ENCODE peak calls at places on chromosomes 11 and 22, in nine cellular contexts. One of them, this sample, is unnamed.

GRCh38 chr22:17672417-17672991 is 33.9 kb downstream of the BCL2L13 start:
- DNase-seq in RWPE1: no peak
- DNase-seq in effector CD4-positive, alpha-beta T cell: no peak
- DNase-seq in AG09319: peak; percentile 60
- DNase-seq in nucleus accumbens: no peak
- DNase-seq in stimulated activated CD4-positive, alpha-beta T cell treated with anti-CD3 and anti-CD28 coated beads, Interleukin-12 subunit alpha, Interleukin-12 subunit beta, amount 100 ng/mL, for 48 hours: no peak
- DNase-seq in CD8-positive, alpha-beta T cell: no peak
- DNase-seq in PC-3: peak; percentile 2
- DNase-seq in activated T-cell treated with anti-CD3 and anti-CD28 coated beads, Interleukin-2, amount 50 U/mL, for 4 hours: no peak
- DNase-seq in this sample: no peak

GRCh38 chr11:12174145-12175143 is 64.1 kb downstream of the MICAL2 start:
- DNase-seq in activated T-cell treated with anti-CD3 and anti-CD28 coated beads, Interleukin-2, amount 50 U/mL, for 4 hours: no peak
- DNase-seq in effector CD4-positive, alpha-beta T cell: no peak
- DNase-seq in RWPE1: no peak
- DNase-seq in PC-3: peak; percentile 66
- DNase-seq in AG09319: no peak
- DNase-seq in nucleus accumbens: no peak
- DNase-seq in CD8-positive, alpha-beta T cell: no peak
- DNase-seq in stimulated activated CD4-positive, alpha-beta T cell treated with anti-CD3 and anti-CD28 coated beads, Interleukin-12 subunit alpha, Interleukin-12 subunit beta, amount 100 ng/mL, for 48 hours: no peak
- DNase-seq in this sample: no peak

GRCh38 chr11:3094223-3094824 is 37.1 kb upstream of the CARS1 start:
- DNase-seq in nucleus accumbens: no peak
- DNase-seq in stimulated activated CD4-positive, alpha-beta T cell treated with anti-CD3 and anti-CD28 coated beads, Interleukin-12 subunit alpha, Interleukin-12 subunit beta, amount 100 ng/mL, for 48 hours: no peak
- DNase-seq in PC-3: no peak
- DNase-seq in AG09319: no peak
- DNase-seq in activated T-cell treated with anti-CD3 and anti-CD28 coated beads, Interleukin-2, amount 50 U/mL, for 4 hours: no peak
- DNase-seq in effector CD4-positive, alpha-beta T cell: no peak
- DNase-seq in CD8-positive, alpha-beta T cell: no peak
- DNase-seq in RWPE1: no peak
- DNase-seq in this sample: no peak

GRCh38 chr11:86580535-86580934 is 91.9 kb downstream of the ME3 start:
- DNase-seq in RWPE1: no peak
- DNase-seq in nucleus accumbens: no peak
- DNase-seq in CD8-positive, alpha-beta T cell: no peak
- DNase-seq in stimulated activated CD4-positive, alpha-beta T cell treated with anti-CD3 and anti-CD28 coated beads, Interleukin-12 subunit alpha, Interleukin-12 subunit beta, amount 100 ng/mL, for 48 hours: no peak
- DNase-seq in effector CD4-positive, alpha-beta T cell: no peak
- DNase-seq in activated T-cell treated with anti-CD3 and anti-CD28 coated beads, Interleukin-2, amount 50 U/mL, for 4 hours: no peak
- DNase-seq in PC-3: no peak
- DNase-seq in AG09319: no peak
- DNase-seq in this sample: no peak

GRCh38 chr22:24554316-24555159 is at the start of gene GUCD1:
- DNase-seq in activated T-cell treated with anti-CD3 and anti-CD28 coated beads, Interleukin-2, amount 50 U/mL, for 4 hours: peak; percentile 16
- DNase-seq in AG09319: no peak
- DNase-seq in RWPE1: peak; percentile 21
- DNase-seq in CD8-positive, alpha-beta T cell: peak; percentile 11
- DNase-seq in effector CD4-positive, alpha-beta T cell: no peak
- DNase-seq in nucleus accumbens: no peak
- DNase-seq in PC-3: peak; percentile 18
- DNase-seq in stimulated activated CD4-positive, alpha-beta T cell treated with anti-CD3 and anti-CD28 coated beads, Interleukin-12 subunit alpha, Interleukin-12 subunit beta, amount 100 ng/mL, for 48 hours: peak; percentile 14
- DNase-seq in this sample: no peak

GRCh38 chr11:104618949-104619348 is 279.3 kb downstream of the CASP12 start:
- DNase-seq in CD8-positive, alpha-beta T cell: no peak
- DNase-seq in PC-3: no peak
- DNase-seq in stimulated activated CD4-positive, alpha-beta T cell treated with anti-CD3 and anti-CD28 coated beads, Interleukin-12 subunit alpha, Interleukin-12 subunit beta, amount 100 ng/mL, for 48 hours: no peak
- DNase-seq in nucleus accumbens: peak; percentile 5
- DNase-seq in RWPE1: no peak
- DNase-seq in effector CD4-positive, alpha-beta T cell: no peak
- DNase-seq in activated T-cell treated with anti-CD3 and anti-CD28 coated beads, Interleukin-2, amount 50 U/mL, for 4 hours: no peak
- DNase-seq in AG09319: no peak
- DNase-seq in this sample: no peak

GRCh38 chr11:96388891-96389603 is 665 bp downstream of the CCDC82 start:
- DNase-seq in effector CD4-positive, alpha-beta T cell: no peak
- DNase-seq in nucleus accumbens: peak; percentile 60
- DNase-seq in activated T-cell treated with anti-CD3 and anti-CD28 coated beads, Interleukin-2, amount 50 U/mL, for 4 hours: no peak
- DNase-seq in CD8-positive, alpha-beta T cell: no peak
- DNase-seq in stimulated activated CD4-positive, alpha-beta T cell treated with anti-CD3 and anti-CD28 coated beads, Interleukin-12 subunit alpha, Interleukin-12 subunit beta, amount 100 ng/mL, for 48 hours: no peak
- DNase-seq in PC-3: no peak
- DNase-seq in RWPE1: peak; percentile 44
- DNase-seq in AG09319: no peak
- DNase-seq in this sample: no peak

GRCh38 chr11:65428578-65429068 is 6.0 kb downstream of the NEAT1 start:
- DNase-seq in effector CD4-positive, alpha-beta T cell: no peak
- DNase-seq in AG09319: no peak
- DNase-seq in stimulated activated CD4-positive, alpha-beta T cell treated with anti-CD3 and anti-CD28 coated beads, Interleukin-12 subunit alpha, Interleukin-12 subunit beta, amount 100 ng/mL, for 48 hours: no peak
- DNase-seq in nucleus accumbens: no peak
- DNase-seq in activated T-cell treated with anti-CD3 and anti-CD28 coated beads, Interleukin-2, amount 50 U/mL, for 4 hours: no peak
- DNase-seq in CD8-positive, alpha-beta T cell: no peak
- DNase-seq in PC-3: no peak
- DNase-seq in RWPE1: no peak
- DNase-seq in this sample: no peak

GRCh38 chr11:17714356-17714854 is 5.0 kb upstream of the MYOD1 start:
- DNase-seq in PC-3: no peak
- DNase-seq in effector CD4-positive, alpha-beta T cell: no peak
- DNase-seq in activated T-cell treated with anti-CD3 and anti-CD28 coated beads, Interleukin-2, amount 50 U/mL, for 4 hours: no peak
- DNase-seq in CD8-positive, alpha-beta T cell: no peak
- DNase-seq in AG09319: no peak
- DNase-seq in RWPE1: no peak
- DNase-seq in stimulated activated CD4-positive, alpha-beta T cell treated with anti-CD3 and anti-CD28 coated beads, Interleukin-12 subunit alpha, Interleukin-12 subunit beta, amount 100 ng/mL, for 48 hours: no peak
- DNase-seq in nucleus accumbens: no peak
- DNase-seq in this sample: no peak

GRCh38 chr11:96211433-96211832 is 131.6 kb downstream of the MAML2 start:
- DNase-seq in PC-3: no peak
- DNase-seq in RWPE1: no peak
- DNase-seq in AG09319: no peak
- DNase-seq in CD8-positive, alpha-beta T cell: no peak
- DNase-seq in activated T-cell treated with anti-CD3 and anti-CD28 coated beads, Interleukin-2, amount 50 U/mL, for 4 hours: peak; percentile 21
- DNase-seq in effector CD4-positive, alpha-beta T cell: no peak
- DNase-seq in stimulated activated CD4-positive, alpha-beta T cell treated with anti-CD3 and anti-CD28 coated beads, Interleukin-12 subunit alpha, Interleukin-12 subunit beta, amount 100 ng/mL, for 48 hours: no peak
- DNase-seq in nucleus accumbens: no peak
- DNase-seq in this sample: no peak

GRCh38 chr11:72598901-72599300 is 75.3 kb downstream of the PDE2A start:
- DNase-seq in PC-3: peak; percentile 33
- DNase-seq in AG09319: no peak
- DNase-seq in stimulated activated CD4-positive, alpha-beta T cell treated with anti-CD3 and anti-CD28 coated beads, Interleukin-12 subunit alpha, Interleukin-12 subunit beta, amount 100 ng/mL, for 48 hours: no peak
- DNase-seq in nucleus accumbens: peak; percentile 38
- DNase-seq in activated T-cell treated with anti-CD3 and anti-CD28 coated beads, Interleukin-2, amount 50 U/mL, for 4 hours: no peak
- DNase-seq in CD8-positive, alpha-beta T cell: no peak
- DNase-seq in effector CD4-positive, alpha-beta T cell: no peak
- DNase-seq in RWPE1: no peak
- DNase-seq in this sample: no peak

GRCh38 chr11:7977251-7977917 is 9.8 kb upstream of the EIF3F start:
- DNase-seq in AG09319: peak; percentile 76
- DNase-seq in stimulated activated CD4-positive, alpha-beta T cell treated with anti-CD3 and anti-CD28 coated beads, Interleukin-12 subunit alpha, Interleukin-12 subunit beta, amount 100 ng/mL, for 48 hours: no peak
- DNase-seq in nucleus accumbens: no peak
- DNase-seq in CD8-positive, alpha-beta T cell: no peak
- DNase-seq in activated T-cell treated with anti-CD3 and anti-CD28 coated beads, Interleukin-2, amount 50 U/mL, for 4 hours: no peak
- DNase-seq in PC-3: peak; percentile 79
- DNase-seq in RWPE1: no peak
- DNase-seq in effector CD4-positive, alpha-beta T cell: no peak
- DNase-seq in this sample: no peak

GRCh38 chr22:38955926-38956325 is 1.5 kb upstream of the APOBEC3A start:
- DNase-seq in PC-3: no peak
- DNase-seq in CD8-positive, alpha-beta T cell: no peak
- DNase-seq in nucleus accumbens: no peak
- DNase-seq in stimulated activated CD4-positive, alpha-beta T cell treated with anti-CD3 and anti-CD28 coated beads, Interleukin-12 subunit alpha, Interleukin-12 subunit beta, amount 100 ng/mL, for 48 hours: no peak
- DNase-seq in AG09319: no peak
- DNase-seq in activated T-cell treated with anti-CD3 and anti-CD28 coated beads, Interleukin-2, amount 50 U/mL, for 4 hours: no peak
- DNase-seq in effector CD4-positive, alpha-beta T cell: no peak
- DNase-seq in RWPE1: no peak
- DNase-seq in this sample: no peak

GRCh38 chr11:128669491-128669890 is 24.4 kb upstream of the FLI1 start:
- DNase-seq in RWPE1: no peak
- DNase-seq in stimulated activated CD4-positive, alpha-beta T cell treated with anti-CD3 and anti-CD28 coated beads, Interleukin-12 subunit alpha, Interleukin-12 subunit beta, amount 100 ng/mL, for 48 hours: no peak
- DNase-seq in CD8-positive, alpha-beta T cell: no peak
- DNase-seq in effector CD4-positive, alpha-beta T cell: no peak
- DNase-seq in AG09319: no peak
- DNase-seq in activated T-cell treated with anti-CD3 and anti-CD28 coated beads, Interleukin-2, amount 50 U/mL, for 4 hours: no peak
- DNase-seq in PC-3: peak; percentile 61
- DNase-seq in nucleus accumbens: no peak
- DNase-seq in this sample: no peak

GRCh38 chr11:120182790-120183491 is 27.9 kb upstream of the OAF start:
- DNase-seq in AG09319: no peak
- DNase-seq in effector CD4-positive, alpha-beta T cell: no peak
- DNase-seq in stimulated activated CD4-positive, alpha-beta T cell treated with anti-CD3 and anti-CD28 coated beads, Interleukin-12 subunit alpha, Interleukin-12 subunit beta, amount 100 ng/mL, for 48 hours: no peak
- DNase-seq in RWPE1: peak; percentile 31
- DNase-seq in CD8-positive, alpha-beta T cell: no peak
- DNase-seq in activated T-cell treated with anti-CD3 and anti-CD28 coated beads, Interleukin-2, amount 50 U/mL, for 4 hours: no peak
- DNase-seq in nucleus accumbens: peak; percentile 40
- DNase-seq in PC-3: peak; percentile 47
- DNase-seq in this sample: no peak

GRCh38 chr11:86579406-86579731 is 93.0 kb downstream of the ME3 start:
- DNase-seq in RWPE1: no peak
- DNase-seq in CD8-positive, alpha-beta T cell: no peak
- DNase-seq in stimulated activated CD4-positive, alpha-beta T cell treated with anti-CD3 and anti-CD28 coated beads, Interleukin-12 subunit alpha, Interleukin-12 subunit beta, amount 100 ng/mL, for 48 hours: no peak
- DNase-seq in activated T-cell treated with anti-CD3 and anti-CD28 coated beads, Interleukin-2, amount 50 U/mL, for 4 hours: no peak
- DNase-seq in AG09319: no peak
- DNase-seq in effector CD4-positive, alpha-beta T cell: no peak
- DNase-seq in PC-3: no peak
- DNase-seq in nucleus accumbens: no peak
- DNase-seq in this sample: no peak

GRCh38 chr22:30043181-30043580 is 37.1 kb upstream of the HORMAD2 start:
- DNase-seq in CD8-positive, alpha-beta T cell: no peak
- DNase-seq in effector CD4-positive, alpha-beta T cell: no peak
- DNase-seq in activated T-cell treated with anti-CD3 and anti-CD28 coated beads, Interleukin-2, amount 50 U/mL, for 4 hours: no peak
- DNase-seq in AG09319: no peak
- DNase-seq in PC-3: no peak
- DNase-seq in RWPE1: no peak
- DNase-seq in nucleus accumbens: no peak
- DNase-seq in stimulated activated CD4-positive, alpha-beta T cell treated with anti-CD3 and anti-CD28 coated beads, Interleukin-12 subunit alpha, Interleukin-12 subunit beta, amount 100 ng/mL, for 48 hours: no peak
- DNase-seq in this sample: no peak

GRCh38 chr11:1523779-1524178 is 37.2 kb upstream of the MOB2 start:
- DNase-seq in stimulated activated CD4-positive, alpha-beta T cell treated with anti-CD3 and anti-CD28 coated beads, Interleukin-12 subunit alpha, Interleukin-12 subunit beta, amount 100 ng/mL, for 48 hours: no peak
- DNase-seq in effector CD4-positive, alpha-beta T cell: no peak
- DNase-seq in activated T-cell treated with anti-CD3 and anti-CD28 coated beads, Interleukin-2, amount 50 U/mL, for 4 hours: no peak
- DNase-seq in PC-3: no peak
- DNase-seq in CD8-positive, alpha-beta T cell: no peak
- DNase-seq in AG09319: no peak
- DNase-seq in nucleus accumbens: no peak
- DNase-seq in RWPE1: no peak
- DNase-seq in this sample: no peak

GRCh38 chr11:118641463-118642019 is 34.1 kb downstream of the PHLDB1 start:
- DNase-seq in PC-3: peak; percentile 57
- DNase-seq in AG09319: no peak
- DNase-seq in stimulated activated CD4-positive, alpha-beta T cell treated with anti-CD3 and anti-CD28 coated beads, Interleukin-12 subunit alpha, Interleukin-12 subunit beta, amount 100 ng/mL, for 48 hours: no peak
- DNase-seq in RWPE1: no peak
- DNase-seq in nucleus accumbens: no peak
- DNase-seq in activated T-cell treated with anti-CD3 and anti-CD28 coated beads, Interleukin-2, amount 50 U/mL, for 4 hours: no peak
- DNase-seq in effector CD4-positive, alpha-beta T cell: no peak
- DNase-seq in CD8-positive, alpha-beta T cell: no peak
- DNase-seq in this sample: no peak

GRCh38 chr11:70107756-70108155 is 29.6 kb downstream of the ANO1 start:
- DNase-seq in stimulated activated CD4-positive, alpha-beta T cell treated with anti-CD3 and anti-CD28 coated beads, Interleukin-12 subunit alpha, Interleukin-12 subunit beta, amount 100 ng/mL, for 48 hours: no peak
- DNase-seq in nucleus accumbens: no peak
- DNase-seq in AG09319: no peak
- DNase-seq in effector CD4-positive, alpha-beta T cell: no peak
- DNase-seq in activated T-cell treated with anti-CD3 and anti-CD28 coated beads, Interleukin-2, amount 50 U/mL, for 4 hours: no peak
- DNase-seq in RWPE1: no peak
- DNase-seq in PC-3: no peak
- DNase-seq in CD8-positive, alpha-beta T cell: no peak
- DNase-seq in this sample: no peak

GRCh38 chr11:28674432-28675076 is 566.4 kb downstream of the METTL15 start:
- DNase-seq in activated T-cell treated with anti-CD3 and anti-CD28 coated beads, Interleukin-2, amount 50 U/mL, for 4 hours: no peak
- DNase-seq in nucleus accumbens: no peak
- DNase-seq in effector CD4-positive, alpha-beta T cell: no peak
- DNase-seq in PC-3: peak; percentile 45
- DNase-seq in AG09319: peak; percentile 98
- DNase-seq in stimulated activated CD4-positive, alpha-beta T cell treated with anti-CD3 and anti-CD28 coated beads, Interleukin-12 subunit alpha, Interleukin-12 subunit beta, amount 100 ng/mL, for 48 hours: no peak
- DNase-seq in RWPE1: no peak
- DNase-seq in CD8-positive, alpha-beta T cell: no peak
- DNase-seq in this sample: no peak

GRCh38 chr11:45859661-45860140 is 12.4 kb downstream of the CRY2 start:
- DNase-seq in AG09319: peak; percentile 99
- DNase-seq in nucleus accumbens: peak; percentile 91
- DNase-seq in CD8-positive, alpha-beta T cell: no peak
- DNase-seq in PC-3: no peak
- DNase-seq in activated T-cell treated with anti-CD3 and anti-CD28 coated beads, Interleukin-2, amount 50 U/mL, for 4 hours: no peak
- DNase-seq in RWPE1: peak; percentile 83
- DNase-seq in stimulated activated CD4-positive, alpha-beta T cell treated with anti-CD3 and anti-CD28 coated beads, Interleukin-12 subunit alpha, Interleukin-12 subunit beta, amount 100 ng/mL, for 48 hours: no peak
- DNase-seq in effector CD4-positive, alpha-beta T cell: no peak
- DNase-seq in this sample: no peak

GRCh38 chr11:2524446-2525165 is 79.8 kb downstream of the KCNQ1 start:
- DNase-seq in CD8-positive, alpha-beta T cell: no peak
- DNase-seq in AG09319: no peak
- DNase-seq in PC-3: no peak
- DNase-seq in nucleus accumbens: no peak
- DNase-seq in stimulated activated CD4-positive, alpha-beta T cell treated with anti-CD3 and anti-CD28 coated beads, Interleukin-12 subunit alpha, Interleukin-12 subunit beta, amount 100 ng/mL, for 48 hours: no peak
- DNase-seq in RWPE1: no peak
- DNase-seq in activated T-cell treated with anti-CD3 and anti-CD28 coated beads, Interleukin-2, amount 50 U/mL, for 4 hours: peak; percentile 1
- DNase-seq in effector CD4-positive, alpha-beta T cell: no peak
- DNase-seq in this sample: peak; percentile 6

GRCh38 chr11:27161071-27161470 is 120.5 kb downstream of the BBOX1 start:
- DNase-seq in PC-3: peak; percentile 6
- DNase-seq in activated T-cell treated with anti-CD3 and anti-CD28 coated beads, Interleukin-2, amount 50 U/mL, for 4 hours: no peak
- DNase-seq in effector CD4-positive, alpha-beta T cell: no peak
- DNase-seq in RWPE1: no peak
- DNase-seq in stimulated activated CD4-positive, alpha-beta T cell treated with anti-CD3 and anti-CD28 coated beads, Interleukin-12 subunit alpha, Interleukin-12 subunit beta, amount 100 ng/mL, for 48 hours: no peak
- DNase-seq in CD8-positive, alpha-beta T cell: no peak
- DNase-seq in nucleus accumbens: no peak
- DNase-seq in AG09319: no peak
- DNase-seq in this sample: no peak

GRCh38 chr22:32499666-32500065 is 25.1 kb downstream of the FBXO7 start:
- DNase-seq in AG09319: peak; percentile 4
- DNase-seq in effector CD4-positive, alpha-beta T cell: no peak
- DNase-seq in PC-3: no peak
- DNase-seq in nucleus accumbens: no peak
- DNase-seq in stimulated activated CD4-positive, alpha-beta T cell treated with anti-CD3 and anti-CD28 coated beads, Interleukin-12 subunit alpha, Interleukin-12 subunit beta, amount 100 ng/mL, for 48 hours: no peak
- DNase-seq in CD8-positive, alpha-beta T cell: no peak
- DNase-seq in RWPE1: no peak
- DNase-seq in activated T-cell treated with anti-CD3 and anti-CD28 coated beads, Interleukin-2, amount 50 U/mL, for 4 hours: no peak
- DNase-seq in this sample: no peak

GRCh38 chr11:59891781-59892181 is 13.2 kb downstream of the OOSP3 start:
- DNase-seq in nucleus accumbens: no peak
- DNase-seq in activated T-cell treated with anti-CD3 and anti-CD28 coated beads, Interleukin-2, amount 50 U/mL, for 4 hours: no peak
- DNase-seq in CD8-positive, alpha-beta T cell: no peak
- DNase-seq in RWPE1: no peak
- DNase-seq in AG09319: no peak
- DNase-seq in stimulated activated CD4-positive, alpha-beta T cell treated with anti-CD3 and anti-CD28 coated beads, Interleukin-12 subunit alpha, Interleukin-12 subunit beta, amount 100 ng/mL, for 48 hours: no peak
- DNase-seq in PC-3: no peak
- DNase-seq in effector CD4-positive, alpha-beta T cell: no peak
- DNase-seq in this sample: no peak

GRCh38 chr22:38564669-38565068 is 5.3 kb downstream of the DMC1 start:
- DNase-seq in effector CD4-positive, alpha-beta T cell: no peak
- DNase-seq in nucleus accumbens: no peak
- DNase-seq in stimulated activated CD4-positive, alpha-beta T cell treated with anti-CD3 and anti-CD28 coated beads, Interleukin-12 subunit alpha, Interleukin-12 subunit beta, amount 100 ng/mL, for 48 hours: no peak
- DNase-seq in AG09319: no peak
- DNase-seq in activated T-cell treated with anti-CD3 and anti-CD28 coated beads, Interleukin-2, amount 50 U/mL, for 4 hours: no peak
- DNase-seq in RWPE1: no peak
- DNase-seq in CD8-positive, alpha-beta T cell: no peak
- DNase-seq in PC-3: no peak
- DNase-seq in this sample: no peak

GRCh38 chr11:103803062-103803461 is 233.4 kb upstream of the DDI1 start:
- DNase-seq in RWPE1: no peak
- DNase-seq in CD8-positive, alpha-beta T cell: no peak
- DNase-seq in nucleus accumbens: no peak
- DNase-seq in stimulated activated CD4-positive, alpha-beta T cell treated with anti-CD3 and anti-CD28 coated beads, Interleukin-12 subunit alpha, Interleukin-12 subunit beta, amount 100 ng/mL, for 48 hours: no peak
- DNase-seq in activated T-cell treated with anti-CD3 and anti-CD28 coated beads, Interleukin-2, amount 50 U/mL, for 4 hours: no peak
- DNase-seq in AG09319: no peak
- DNase-seq in effector CD4-positive, alpha-beta T cell: no peak
- DNase-seq in PC-3: no peak
- DNase-seq in this sample: no peak

GRCh38 chr22:30922151-30922611 is 46.4 kb downstream of the MORC2 start:
- DNase-seq in effector CD4-positive, alpha-beta T cell: peak; percentile 61
- DNase-seq in nucleus accumbens: peak; percentile 16
- DNase-seq in CD8-positive, alpha-beta T cell: peak; percentile 86
- DNase-seq in PC-3: no peak
- DNase-seq in AG09319: no peak
- DNase-seq in RWPE1: no peak
- DNase-seq in activated T-cell treated with anti-CD3 and anti-CD28 coated beads, Interleukin-2, amount 50 U/mL, for 4 hours: peak; percentile 76
- DNase-seq in stimulated activated CD4-positive, alpha-beta T cell treated with anti-CD3 and anti-CD28 coated beads, Interleukin-12 subunit alpha, Interleukin-12 subunit beta, amount 100 ng/mL, for 48 hours: peak; percentile 62
- DNase-seq in this sample: peak; percentile 71

GRCh38 chr11:70466596-70466995 is 68.3 kb downstream of the CTTN start:
- DNase-seq in stimulated activated CD4-positive, alpha-beta T cell treated with anti-CD3 and anti-CD28 coated beads, Interleukin-12 subunit alpha, Interleukin-12 subunit beta, amount 100 ng/mL, for 48 hours: no peak
- DNase-seq in effector CD4-positive, alpha-beta T cell: no peak
- DNase-seq in RWPE1: no peak
- DNase-seq in CD8-positive, alpha-beta T cell: no peak
- DNase-seq in PC-3: no peak
- DNase-seq in AG09319: no peak
- DNase-seq in nucleus accumbens: no peak
- DNase-seq in activated T-cell treated with anti-CD3 and anti-CD28 coated beads, Interleukin-2, amount 50 U/mL, for 4 hours: no peak
- DNase-seq in this sample: no peak

GRCh38 chr22:47901911-47902310 is 1139.5 kb downstream of the TBC1D22A start:
- DNase-seq in PC-3: no peak
- DNase-seq in stimulated activated CD4-positive, alpha-beta T cell treated with anti-CD3 and anti-CD28 coated beads, Interleukin-12 subunit alpha, Interleukin-12 subunit beta, amount 100 ng/mL, for 48 hours: no peak
- DNase-seq in effector CD4-positive, alpha-beta T cell: no peak
- DNase-seq in nucleus accumbens: no peak
- DNase-seq in RWPE1: no peak
- DNase-seq in activated T-cell treated with anti-CD3 and anti-CD28 coated beads, Interleukin-2, amount 50 U/mL, for 4 hours: no peak
- DNase-seq in AG09319: no peak
- DNase-seq in CD8-positive, alpha-beta T cell: no peak
- DNase-seq in this sample: no peak

This sample was measured in T-helper 17 cell.